ENCODE peak calls at places on chromosomes 1 and 21, in ten cellular contexts. L, Z, I, P, B, H, E, G, V and N are unnamed samples.

GRCh38 chr1:156356875-156357534 is 12.0 kb upstream of the RHBG start:
- DNase-seq in V (peak; percentile 43), G (no peak), B (peak; percentile 75), L (peak; percentile 80), H (peak; percentile 82), E (no peak), P (peak; percentile 95), Z (peak; percentile 78), I (peak; percentile 62), N (no peak)

GRCh38 chr21:25234857-25235801 is 372.2 kb downstream of the MRPL39 start:
- DNase-seq in G (no peak), H (no peak), E (no peak), P (no peak), L (no peak), I (no peak), Z (no peak), V (no peak), B (peak; percentile 80), N (no peak)

GRCh38 chr1:161487483-161487827 is 17.8 kb upstream of the FCGR2A start:
- DNase-seq in L (no peak), Z (no peak), H (peak; percentile 8), P (no peak), V (no peak), E (no peak), B (peak; percentile 70), I (no peak), G (peak; percentile 57), N (no peak)

GRCh38 chr1:89104687-89105086 is 21.2 kb downstream of the GBP2 start:
- DNase-seq in H (no peak), P (peak; percentile 12), G (no peak), I (no peak), V (no peak), B (no peak), Z (no peak), L (no peak), E (no peak), N (no peak)

GRCh38 chr1:234912541-234913312 is 215.9 kb downstream of the TOMM20 start:
- DNase-seq in P (peak; percentile 25), B (no peak), L (no peak), V (no peak), G (no peak), I (no peak), E (no peak), H (no peak), Z (no peak), N (no peak)

GRCh38 chr21:34280987-34281386 is 82.8 kb upstream of the KCNE2 start:
- DNase-seq in V (no peak), B (no peak), Z (no peak), P (no peak), I (no peak), H (no peak), G (no peak), L (no peak), E (no peak), N (no peak)

GRCh38 chr1:30618335-30618747 is 105.0 kb downstream of the MATN1 start:
- DNase-seq in Z (no peak), H (peak; percentile 35), V (no peak), P (no peak), B (no peak), I (no peak), L (no peak), E (no peak), G (no peak), N (no peak)

GRCh38 chr1:56773341-56774066 is 45.7 kb downstream of the FYB2 start:
- DNase-seq in P (no peak), V (no peak), L (no peak), B (peak; percentile 51), G (no peak), I (no peak), H (no peak), E (no peak), Z (no peak), N (no peak)